ENCODE peak calls at places on chromosomes 1 and 21, in four cellular contexts. One of them, this sample, is unnamed.

GRCh38 chr1:180040034-180040433 is 85.4 kb downstream of the CEP350 start:
- DNase-seq in H9: no peak
- DNase-seq in neuronal stem cell: no peak
- DNase-seq in H1: no peak
- DNase-seq in this sample: peak

GRCh38 chr1:184188091-184188490 is 136.6 kb downstream of the TSEN15 start:
- DNase-seq in H9: no peak
- DNase-seq in H1: no peak
- DNase-seq in neuronal stem cell: no peak
- DNase-seq in this sample: no peak

GRCh38 chr1:119008483-119009299 is 20.5 kb upstream of the TBX15 start:
- DNase-seq in H9: peak
- DNase-seq in H1: peak
- DNase-seq in neuronal stem cell: peak
- DNase-seq in this sample: peak

GRCh38 chr1:222794656-222795474 is 20.0 kb upstream of the DISP1 start:
- DNase-seq in neuronal stem cell: no peak
- DNase-seq in H9: peak
- DNase-seq in H1: no peak
- DNase-seq in this sample: no peak

GRCh38 chr21:15301736-15302135 is 236.9 kb upstream of the NRIP1 start:
- DNase-seq in H1: no peak
- DNase-seq in H9: no peak
- DNase-seq in neuronal stem cell: no peak
- DNase-seq in this sample: no peak

GRCh38 chr1:168422203-168422848 is 121.5 kb downstream of the XCL2 start:
- DNase-seq in H9: no peak
- DNase-seq in H1: no peak
- DNase-seq in neuronal stem cell: no peak
- DNase-seq in this sample: no peak

GRCh38 chr1:180270767-180271639 is 40.9 kb downstream of the LHX4 start:
- DNase-seq in neuronal stem cell: no peak
- DNase-seq in H9: no peak
- DNase-seq in H1: peak
- DNase-seq in this sample: peak

GRCh38 chr1:905071-905749 is 18.5 kb upstream of the SAMD11 start:
- DNase-seq in H9: peak
- DNase-seq in H1: peak
- DNase-seq in neuronal stem cell: no peak
- DNase-seq in this sample: peak

GRCh38 chr1:172946814-172947507 is 103.8 kb downstream of the TNFSF18 start:
- DNase-seq in neuronal stem cell: no peak
- DNase-seq in H9: no peak
- DNase-seq in H1: no peak
- DNase-seq in this sample: peak

GRCh38 chr1:179550753-179551682 is 24.7 kb downstream of the NPHS2 start:
- DNase-seq in H1: no peak
- DNase-seq in H9: no peak
- DNase-seq in neuronal stem cell: no peak
- DNase-seq in this sample: peak

GRCh38 chr1:55860816-55861519 is 645.8 kb upstream of the USP24 start:
- DNase-seq in H9: peak
- DNase-seq in neuronal stem cell: no peak
- DNase-seq in H1: peak
- DNase-seq in this sample: no peak

GRCh38 chr1:164755674-164756073 is 196.7 kb downstream of the PBX1 start:
- DNase-seq in neuronal stem cell: no peak
- DNase-seq in H9: no peak
- DNase-seq in H1: no peak
- DNase-seq in this sample: no peak

GRCh38 chr1:228003461-228004330 is 3.1 kb upstream of the WNT3A start:
- DNase-seq in neuronal stem cell: no peak
- DNase-seq in H1: no peak
- DNase-seq in H9: no peak
- DNase-seq in this sample: no peak

GRCh38 chr21:28142692-28143091 is 850.0 kb downstream of the LTN1 start:
- DNase-seq in neuronal stem cell: no peak
- DNase-seq in H9: no peak
- DNase-seq in H1: no peak
- DNase-seq in this sample: peak

GRCh38 chr1:165943198-165943597 is 115.8 kb downstream of the UCK2 start:
- DNase-seq in neuronal stem cell: no peak
- DNase-seq in H1: no peak
- DNase-seq in H9: no peak
- DNase-seq in this sample: no peak

GRCh38 chr1:61111084-61112050 is 29.0 kb downstream of the NFIA start:
- DNase-seq in H1: no peak
- DNase-seq in neuronal stem cell: no peak
- DNase-seq in H9: no peak
- DNase-seq in this sample: no peak

GRCh38 chr1:161702250-161702649 is 4.8 kb upstream of the FCRLA start:
- DNase-seq in neuronal stem cell: no peak
- DNase-seq in H1: no peak
- DNase-seq in H9: no peak
- DNase-seq in this sample: no peak

GRCh38 chr1:161511018-161511755 is 5.9 kb downstream of the FCGR2A start:
- DNase-seq in H9: no peak
- DNase-seq in H1: no peak
- DNase-seq in neuronal stem cell: no peak
- DNase-seq in this sample: no peak

GRCh38 chr1:179586107-179586823 is 5.4 kb upstream of the TDRD5 start:
- DNase-seq in H9: peak
- DNase-seq in H1: peak
- DNase-seq in neuronal stem cell: peak
- DNase-seq in this sample: no peak

GRCh38 chr1:237959838-237960237 is 69.1 kb upstream of the ZP4 start:
- DNase-seq in H9: no peak
- DNase-seq in H1: no peak
- DNase-seq in neuronal stem cell: peak
- DNase-seq in this sample: no peak

GRCh38 chr1:101147381-101147780 is 89.4 kb upstream of the S1PR1 start:
- DNase-seq in H9: no peak
- DNase-seq in neuronal stem cell: no peak
- DNase-seq in H1: no peak
- DNase-seq in this sample: no peak

GRCh38 chr1:182641561-182641960 is 37.4 kb upstream of the RGS16 start:
- DNase-seq in H1: no peak
- DNase-seq in neuronal stem cell: no peak
- DNase-seq in H9: no peak
- DNase-seq in this sample: no peak
- H2BK12ac ChIP-seq in H1: no peak
- H2BK12ac ChIP-seq in neuronal stem cell: no peak
- H2BK12ac ChIP-seq in H9: no peak
- H2BK12ac ChIP-seq in this sample: no peak

GRCh38 chr1:219041819-219042218 is 131.9 kb upstream of the LYPLAL1 start:
- DNase-seq in H9: no peak
- DNase-seq in neuronal stem cell: no peak
- DNase-seq in H1: no peak
- DNase-seq in this sample: peak
- H2BK15ac ChIP-seq in H9: no peak
- H2BK15ac ChIP-seq in neuronal stem cell: no peak
- H2BK15ac ChIP-seq in H1: no peak
- H2BK15ac ChIP-seq in this sample: no peak

GRCh38 chr1:10046356-10047085 is 13.8 kb downstream of the UBE4B start:
- DNase-seq in H9: no peak
- DNase-seq in neuronal stem cell: no peak
- DNase-seq in H1: no peak
- DNase-seq in this sample: no peak
- H3K23ac ChIP-seq in H9: no peak
- H3K23ac ChIP-seq in neuronal stem cell: no peak
- H3K23ac ChIP-seq in H1: no peak
- H3K23ac ChIP-seq in this sample: no peak

DNA sequence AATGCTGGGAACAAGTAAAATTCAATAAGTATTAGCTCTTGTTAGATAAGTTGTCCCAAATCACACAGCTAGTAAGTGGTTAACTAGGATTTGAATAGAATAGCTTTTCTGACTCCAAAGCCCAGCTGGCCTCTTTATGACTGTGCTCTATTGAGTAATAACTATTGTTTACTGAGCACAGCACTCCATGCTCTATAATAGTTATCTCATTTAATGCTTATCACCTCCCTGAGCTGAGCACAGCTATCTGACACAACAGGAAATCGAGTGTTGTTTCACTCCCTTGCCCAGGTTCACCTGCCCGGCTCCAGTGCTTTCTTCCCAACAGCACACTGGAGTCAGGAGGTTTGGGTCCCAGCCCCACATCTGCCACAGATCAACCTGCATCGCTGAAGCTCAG is 38.8 kb upstream of the STMN1 start:
- DNase-seq in neuronal stem cell: no peak
- DNase-seq in H9: no peak
- DNase-seq in H1: no peak
- DNase-seq in this sample: peak
- H2BK12ac ChIP-seq in neuronal stem cell: no peak
- H2BK12ac ChIP-seq in H9: no peak
- H2BK12ac ChIP-seq in H1: no peak
- H2BK12ac ChIP-seq in this sample: no peak

GRCh38 chr1:209354840-209355165 is 228.7 kb upstream of the CAMK1G start:
- DNase-seq in H1: no peak
- DNase-seq in H9: no peak
- DNase-seq in neuronal stem cell: no peak
- DNase-seq in this sample: no peak
- H2BK15ac ChIP-seq in H1: no peak
- H2BK15ac ChIP-seq in H9: no peak
- H2BK15ac ChIP-seq in neuronal stem cell: no peak
- H2BK15ac ChIP-seq in this sample: no peak

DNA sequence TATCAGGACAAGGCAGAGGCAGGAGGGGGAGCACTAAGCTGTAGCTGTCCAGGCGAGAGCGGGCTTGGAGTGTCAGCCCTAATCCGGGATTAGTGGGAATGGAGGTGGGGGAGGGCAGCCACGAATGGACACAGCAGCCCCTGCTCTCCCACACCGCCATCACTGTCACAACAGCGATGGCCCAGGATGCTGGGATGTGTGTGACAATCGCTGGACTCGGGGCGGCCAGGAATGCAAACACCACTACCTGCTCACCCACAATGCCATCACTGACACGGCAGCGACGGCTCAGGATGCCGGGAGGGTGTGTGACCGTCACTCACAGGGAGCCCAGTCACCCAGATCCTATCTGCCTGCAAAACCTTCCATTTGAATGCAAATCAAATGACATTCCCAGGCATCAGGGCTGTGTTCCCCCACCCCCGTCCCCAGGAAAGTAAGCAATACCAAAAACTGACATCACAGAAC is 2.8 kb downstream of the C2CD2 start:
- DNase-seq in neuronal stem cell: no peak
- DNase-seq in H9: peak
- DNase-seq in H1: no peak
- DNase-seq in this sample: no peak
- H3K23ac ChIP-seq in neuronal stem cell: no peak
- H3K23ac ChIP-seq in H9: no peak
- H3K23ac ChIP-seq in H1: no peak
- H3K23ac ChIP-seq in this sample: no peak